ENCODE peak calls at places on chromosomes 5 and 9, in eight cellular contexts. One of them, this sample, is unnamed.

GRCh38 chr5:6468104-6468503 is 19.4 kb downstream of the UBE2QL1 start:
- DNase-seq in effector CD8-positive, alpha-beta T cell: no peak
- DNase-seq in NCI-H774: no peak
- DNase-seq in thyroid gland: peak; percentile 17
- DNase-seq in stimulated activated CD4-positive, alpha-beta T cell treated with anti-CD3 and anti-CD28 coated beads, Interleukin-15, amount 100 ng/mL, for 1 hour: no peak
- DNase-seq in stimulated activated CD8-positive, alpha-beta memory T cell treated with anti-CD3 and anti-CD28 coated beads, Interleukin-7, amount 100 ng/mL, for 24 hours: no peak
- DNase-seq in T-helper 9 cell: no peak
- DNase-seq in H54: no peak
- DNase-seq in this sample: no peak

GRCh38 chr9:89929721-89930480 is 325.1 kb downstream of the GADD45G start:
- DNase-seq in stimulated activated CD4-positive, alpha-beta T cell treated with anti-CD3 and anti-CD28 coated beads, Interleukin-15, amount 100 ng/mL, for 1 hour: no peak
- DNase-seq in effector CD8-positive, alpha-beta T cell: no peak
- DNase-seq in stimulated activated CD8-positive, alpha-beta memory T cell treated with anti-CD3 and anti-CD28 coated beads, Interleukin-7, amount 100 ng/mL, for 24 hours: no peak
- DNase-seq in NCI-H774: peak; percentile 23
- DNase-seq in thyroid gland: no peak
- DNase-seq in T-helper 9 cell: no peak
- DNase-seq in H54: no peak
- DNase-seq in this sample: no peak

GRCh38 chr9:136016882-136017812 is 56.0 kb upstream of the UBAC1 start:
- DNase-seq in effector CD8-positive, alpha-beta T cell: no peak
- DNase-seq in NCI-H774: no peak
- DNase-seq in stimulated activated CD8-positive, alpha-beta memory T cell treated with anti-CD3 and anti-CD28 coated beads, Interleukin-7, amount 100 ng/mL, for 24 hours: no peak
- DNase-seq in H54: no peak
- DNase-seq in T-helper 9 cell: no peak
- DNase-seq in stimulated activated CD4-positive, alpha-beta T cell treated with anti-CD3 and anti-CD28 coated beads, Interleukin-15, amount 100 ng/mL, for 1 hour: no peak
- DNase-seq in thyroid gland: peak; percentile 26
- DNase-seq in this sample: no peak

GRCh38 chr9:221989-222776 is 7.5 kb downstream of the DOCK8 start:
- DNase-seq in NCI-H774: no peak
- DNase-seq in effector CD8-positive, alpha-beta T cell: no peak
- DNase-seq in stimulated activated CD4-positive, alpha-beta T cell treated with anti-CD3 and anti-CD28 coated beads, Interleukin-15, amount 100 ng/mL, for 1 hour: no peak
- DNase-seq in thyroid gland: no peak
- DNase-seq in H54: no peak
- DNase-seq in stimulated activated CD8-positive, alpha-beta memory T cell treated with anti-CD3 and anti-CD28 coated beads, Interleukin-7, amount 100 ng/mL, for 24 hours: no peak
- DNase-seq in T-helper 9 cell: no peak
- DNase-seq in this sample: no peak

GRCh38 chr9:127634021-127634420 is 21.9 kb downstream of the STXBP1 start:
- DNase-seq in NCI-H774: no peak
- DNase-seq in H54: no peak
- DNase-seq in T-helper 9 cell: no peak
- DNase-seq in thyroid gland: no peak
- DNase-seq in effector CD8-positive, alpha-beta T cell: no peak
- DNase-seq in stimulated activated CD4-positive, alpha-beta T cell treated with anti-CD3 and anti-CD28 coated beads, Interleukin-15, amount 100 ng/mL, for 1 hour: no peak
- DNase-seq in stimulated activated CD8-positive, alpha-beta memory T cell treated with anti-CD3 and anti-CD28 coated beads, Interleukin-7, amount 100 ng/mL, for 24 hours: no peak
- DNase-seq in this sample: no peak

GRCh38 chr5:52725781-52726180 is 61.9 kb upstream of the ITGA1 start:
- DNase-seq in effector CD8-positive, alpha-beta T cell: no peak
- DNase-seq in T-helper 9 cell: no peak
- DNase-seq in H54: no peak
- DNase-seq in stimulated activated CD8-positive, alpha-beta memory T cell treated with anti-CD3 and anti-CD28 coated beads, Interleukin-7, amount 100 ng/mL, for 24 hours: no peak
- DNase-seq in stimulated activated CD4-positive, alpha-beta T cell treated with anti-CD3 and anti-CD28 coated beads, Interleukin-15, amount 100 ng/mL, for 1 hour: no peak
- DNase-seq in NCI-H774: peak; percentile 80
- DNase-seq in thyroid gland: no peak
- DNase-seq in this sample: no peak

GRCh38 chr5:169876376-169876775 is 103.9 kb downstream of the INSYN2B start:
- DNase-seq in thyroid gland: no peak
- DNase-seq in effector CD8-positive, alpha-beta T cell: no peak
- DNase-seq in H54: no peak
- DNase-seq in stimulated activated CD8-positive, alpha-beta memory T cell treated with anti-CD3 and anti-CD28 coated beads, Interleukin-7, amount 100 ng/mL, for 24 hours: no peak
- DNase-seq in stimulated activated CD4-positive, alpha-beta T cell treated with anti-CD3 and anti-CD28 coated beads, Interleukin-15, amount 100 ng/mL, for 1 hour: no peak
- DNase-seq in T-helper 9 cell: no peak
- DNase-seq in NCI-H774: no peak
- DNase-seq in this sample: no peak

GRCh38 chr5:53481887-53482716 is 1.7 kb downstream of the FST start:
- DNase-seq in effector CD8-positive, alpha-beta T cell: peak; percentile 7
- DNase-seq in NCI-H774: peak; percentile 28
- DNase-seq in stimulated activated CD4-positive, alpha-beta T cell treated with anti-CD3 and anti-CD28 coated beads, Interleukin-15, amount 100 ng/mL, for 1 hour: peak; percentile 33
- DNase-seq in T-helper 9 cell: peak; percentile 16
- DNase-seq in stimulated activated CD8-positive, alpha-beta memory T cell treated with anti-CD3 and anti-CD28 coated beads, Interleukin-7, amount 100 ng/mL, for 24 hours: peak; percentile 29
- DNase-seq in H54: peak; percentile 82
- DNase-seq in thyroid gland: peak; percentile 70
- DNase-seq in this sample: peak; percentile 49

GRCh38 chr9:137018761-137019559 is 9.1 kb downstream of the ABCA2 start:
- DNase-seq in NCI-H774: no peak
- DNase-seq in T-helper 9 cell: no peak
- DNase-seq in stimulated activated CD4-positive, alpha-beta T cell treated with anti-CD3 and anti-CD28 coated beads, Interleukin-15, amount 100 ng/mL, for 1 hour: no peak
- DNase-seq in stimulated activated CD8-positive, alpha-beta memory T cell treated with anti-CD3 and anti-CD28 coated beads, Interleukin-7, amount 100 ng/mL, for 24 hours: no peak
- DNase-seq in effector CD8-positive, alpha-beta T cell: no peak
- DNase-seq in H54: no peak
- DNase-seq in thyroid gland: no peak
- DNase-seq in this sample: no peak

GRCh38 chr5:135079282-135079681 is 45.3 kb upstream of the PITX1 start:
- DNase-seq in T-helper 9 cell: no peak
- DNase-seq in stimulated activated CD8-positive, alpha-beta memory T cell treated with anti-CD3 and anti-CD28 coated beads, Interleukin-7, amount 100 ng/mL, for 24 hours: no peak
- DNase-seq in effector CD8-positive, alpha-beta T cell: no peak
- DNase-seq in stimulated activated CD4-positive, alpha-beta T cell treated with anti-CD3 and anti-CD28 coated beads, Interleukin-15, amount 100 ng/mL, for 1 hour: no peak
- DNase-seq in H54: no peak
- DNase-seq in thyroid gland: no peak
- DNase-seq in NCI-H774: no peak
- DNase-seq in this sample: no peak

GRCh38 chr5:26487553-26487952 is 550.8 kb downstream of the CDH9 start:
- DNase-seq in effector CD8-positive, alpha-beta T cell: no peak
- DNase-seq in stimulated activated CD4-positive, alpha-beta T cell treated with anti-CD3 and anti-CD28 coated beads, Interleukin-15, amount 100 ng/mL, for 1 hour: no peak
- DNase-seq in stimulated activated CD8-positive, alpha-beta memory T cell treated with anti-CD3 and anti-CD28 coated beads, Interleukin-7, amount 100 ng/mL, for 24 hours: no peak
- DNase-seq in T-helper 9 cell: no peak
- DNase-seq in thyroid gland: no peak
- DNase-seq in NCI-H774: no peak
- DNase-seq in H54: no peak
- DNase-seq in this sample: no peak

GRCh38 chr5:172407241-172407691 is 47.1 kb downstream of the SH3PXD2B start:
- DNase-seq in stimulated activated CD8-positive, alpha-beta memory T cell treated with anti-CD3 and anti-CD28 coated beads, Interleukin-7, amount 100 ng/mL, for 24 hours: no peak
- DNase-seq in stimulated activated CD4-positive, alpha-beta T cell treated with anti-CD3 and anti-CD28 coated beads, Interleukin-15, amount 100 ng/mL, for 1 hour: no peak
- DNase-seq in NCI-H774: no peak
- DNase-seq in effector CD8-positive, alpha-beta T cell: no peak
- DNase-seq in T-helper 9 cell: no peak
- DNase-seq in H54: no peak
- DNase-seq in thyroid gland: no peak
- DNase-seq in this sample: no peak

GRCh38 chr5:122805481-122805880 is 30.6 kb downstream of the SNX2 start:
- DNase-seq in stimulated activated CD8-positive, alpha-beta memory T cell treated with anti-CD3 and anti-CD28 coated beads, Interleukin-7, amount 100 ng/mL, for 24 hours: no peak
- DNase-seq in NCI-H774: no peak
- DNase-seq in thyroid gland: no peak
- DNase-seq in T-helper 9 cell: no peak
- DNase-seq in effector CD8-positive, alpha-beta T cell: no peak
- DNase-seq in stimulated activated CD4-positive, alpha-beta T cell treated with anti-CD3 and anti-CD28 coated beads, Interleukin-15, amount 100 ng/mL, for 1 hour: no peak
- DNase-seq in H54: no peak
- DNase-seq in this sample: no peak

GRCh38 chr9:93023521-93023815 is 35.0 kb upstream of the SUSD3 start:
- DNase-seq in T-helper 9 cell: no peak
- DNase-seq in effector CD8-positive, alpha-beta T cell: no peak
- DNase-seq in stimulated activated CD4-positive, alpha-beta T cell treated with anti-CD3 and anti-CD28 coated beads, Interleukin-15, amount 100 ng/mL, for 1 hour: no peak
- DNase-seq in thyroid gland: no peak
- DNase-seq in NCI-H774: no peak
- DNase-seq in stimulated activated CD8-positive, alpha-beta memory T cell treated with anti-CD3 and anti-CD28 coated beads, Interleukin-7, amount 100 ng/mL, for 24 hours: no peak
- DNase-seq in H54: no peak
- DNase-seq in this sample: no peak

GRCh38 chr5:177133845-177134652 is 476 bp downstream of the NSD1 start:
- DNase-seq in thyroid gland: peak; percentile 59
- DNase-seq in stimulated activated CD4-positive, alpha-beta T cell treated with anti-CD3 and anti-CD28 coated beads, Interleukin-15, amount 100 ng/mL, for 1 hour: peak; percentile 41
- DNase-seq in NCI-H774: no peak
- DNase-seq in T-helper 9 cell: peak; percentile 34
- DNase-seq in effector CD8-positive, alpha-beta T cell: no peak
- DNase-seq in H54: no peak
- DNase-seq in stimulated activated CD8-positive, alpha-beta memory T cell treated with anti-CD3 and anti-CD28 coated beads, Interleukin-7, amount 100 ng/mL, for 24 hours: no peak
- DNase-seq in this sample: peak; percentile 61

GRCh38 chr5:34632805-34633414 is 23.2 kb upstream of the RAI14 start:
- DNase-seq in H54: no peak
- DNase-seq in stimulated activated CD8-positive, alpha-beta memory T cell treated with anti-CD3 and anti-CD28 coated beads, Interleukin-7, amount 100 ng/mL, for 24 hours: no peak
- DNase-seq in stimulated activated CD4-positive, alpha-beta T cell treated with anti-CD3 and anti-CD28 coated beads, Interleukin-15, amount 100 ng/mL, for 1 hour: no peak
- DNase-seq in effector CD8-positive, alpha-beta T cell: no peak
- DNase-seq in NCI-H774: no peak
- DNase-seq in thyroid gland: no peak
- DNase-seq in T-helper 9 cell: no peak
- DNase-seq in this sample: no peak

GRCh38 chr5:38845555-38846378 is at the start of gene OSMR:
- DNase-seq in thyroid gland: peak; percentile 84
- DNase-seq in H54: peak; percentile 93
- DNase-seq in stimulated activated CD4-positive, alpha-beta T cell treated with anti-CD3 and anti-CD28 coated beads, Interleukin-15, amount 100 ng/mL, for 1 hour: no peak
- DNase-seq in effector CD8-positive, alpha-beta T cell: no peak
- DNase-seq in T-helper 9 cell: no peak
- DNase-seq in NCI-H774: no peak
- DNase-seq in stimulated activated CD8-positive, alpha-beta memory T cell treated with anti-CD3 and anti-CD28 coated beads, Interleukin-7, amount 100 ng/mL, for 24 hours: no peak
- DNase-seq in this sample: peak; percentile 70

GRCh38 chr9:93184439-93185221 is 691 bp downstream of the WNK2 start:
- DNase-seq in T-helper 9 cell: no peak
- DNase-seq in stimulated activated CD4-positive, alpha-beta T cell treated with anti-CD3 and anti-CD28 coated beads, Interleukin-15, amount 100 ng/mL, for 1 hour: no peak
- DNase-seq in thyroid gland: peak; percentile 18
- DNase-seq in NCI-H774: no peak
- DNase-seq in H54: no peak
- DNase-seq in effector CD8-positive, alpha-beta T cell: no peak
- DNase-seq in stimulated activated CD8-positive, alpha-beta memory T cell treated with anti-CD3 and anti-CD28 coated beads, Interleukin-7, amount 100 ng/mL, for 24 hours: no peak
- DNase-seq in this sample: no peak

GRCh38 chr9:97923529-97924108 is 1.3 kb upstream of the TRMO start:
- DNase-seq in thyroid gland: peak; percentile 76
- DNase-seq in NCI-H774: peak; percentile 72
- DNase-seq in effector CD8-positive, alpha-beta T cell: peak; percentile 61
- DNase-seq in stimulated activated CD8-positive, alpha-beta memory T cell treated with anti-CD3 and anti-CD28 coated beads, Interleukin-7, amount 100 ng/mL, for 24 hours: peak; percentile 48
- DNase-seq in stimulated activated CD4-positive, alpha-beta T cell treated with anti-CD3 and anti-CD28 coated beads, Interleukin-15, amount 100 ng/mL, for 1 hour: peak; percentile 49
- DNase-seq in H54: peak; percentile 34
- DNase-seq in T-helper 9 cell: peak; percentile 57
- DNase-seq in this sample: peak; percentile 63

GRCh38 chr9:95268681-95269080 is 48.8 kb downstream of the FANCC start:
- DNase-seq in H54: no peak
- DNase-seq in stimulated activated CD4-positive, alpha-beta T cell treated with anti-CD3 and anti-CD28 coated beads, Interleukin-15, amount 100 ng/mL, for 1 hour: no peak
- DNase-seq in thyroid gland: peak; percentile 73
- DNase-seq in NCI-H774: peak; percentile 19
- DNase-seq in effector CD8-positive, alpha-beta T cell: no peak
- DNase-seq in T-helper 9 cell: no peak
- DNase-seq in stimulated activated CD8-positive, alpha-beta memory T cell treated with anti-CD3 and anti-CD28 coated beads, Interleukin-7, amount 100 ng/mL, for 24 hours: no peak
- DNase-seq in this sample: no peak

GRCh38 chr5:150783422-150783928 is 4.9 kb downstream of the SMIM3 start:
- DNase-seq in thyroid gland: peak; percentile 68
- DNase-seq in NCI-H774: peak; percentile 82
- DNase-seq in H54: no peak
- DNase-seq in stimulated activated CD4-positive, alpha-beta T cell treated with anti-CD3 and anti-CD28 coated beads, Interleukin-15, amount 100 ng/mL, for 1 hour: peak; percentile 12
- DNase-seq in T-helper 9 cell: peak; percentile 51
- DNase-seq in effector CD8-positive, alpha-beta T cell: peak; percentile 27
- DNase-seq in stimulated activated CD8-positive, alpha-beta memory T cell treated with anti-CD3 and anti-CD28 coated beads, Interleukin-7, amount 100 ng/mL, for 24 hours: no peak
- DNase-seq in this sample: peak; percentile 55

GRCh38 chr5:43000198-43000840 is 39.8 kb downstream of the ANXA2R start:
- DNase-seq in NCI-H774: no peak
- DNase-seq in H54: no peak
- DNase-seq in stimulated activated CD4-positive, alpha-beta T cell treated with anti-CD3 and anti-CD28 coated beads, Interleukin-15, amount 100 ng/mL, for 1 hour: no peak
- DNase-seq in effector CD8-positive, alpha-beta T cell: no peak
- DNase-seq in T-helper 9 cell: no peak
- DNase-seq in stimulated activated CD8-positive, alpha-beta memory T cell treated with anti-CD3 and anti-CD28 coated beads, Interleukin-7, amount 100 ng/mL, for 24 hours: no peak
- DNase-seq in thyroid gland: no peak
- DNase-seq in this sample: peak; percentile 67

GRCh38 chr9:34715639-34716215 is 5.8 kb upstream of the CCL21 start:
- DNase-seq in thyroid gland: no peak
- DNase-seq in stimulated activated CD8-positive, alpha-beta memory T cell treated with anti-CD3 and anti-CD28 coated beads, Interleukin-7, amount 100 ng/mL, for 24 hours: no peak
- DNase-seq in stimulated activated CD4-positive, alpha-beta T cell treated with anti-CD3 and anti-CD28 coated beads, Interleukin-15, amount 100 ng/mL, for 1 hour: no peak
- DNase-seq in NCI-H774: no peak
- DNase-seq in effector CD8-positive, alpha-beta T cell: no peak
- DNase-seq in H54: no peak
- DNase-seq in T-helper 9 cell: no peak
- DNase-seq in this sample: no peak

GRCh38 chr9:34554211-34555001 is 31.6 kb upstream of the ENHO start:
- DNase-seq in stimulated activated CD8-positive, alpha-beta memory T cell treated with anti-CD3 and anti-CD28 coated beads, Interleukin-7, amount 100 ng/mL, for 24 hours: no peak
- DNase-seq in H54: no peak
- DNase-seq in thyroid gland: peak; percentile 1
- DNase-seq in T-helper 9 cell: no peak
- DNase-seq in NCI-H774: no peak
- DNase-seq in effector CD8-positive, alpha-beta T cell: no peak
- DNase-seq in stimulated activated CD4-positive, alpha-beta T cell treated with anti-CD3 and anti-CD28 coated beads, Interleukin-15, amount 100 ng/mL, for 1 hour: no peak
- DNase-seq in this sample: no peak

GRCh38 chr5:135718151-135718550 is 116.3 kb upstream of the SLC25A48 start:
- DNase-seq in thyroid gland: no peak
- DNase-seq in stimulated activated CD8-positive, alpha-beta memory T cell treated with anti-CD3 and anti-CD28 coated beads, Interleukin-7, amount 100 ng/mL, for 24 hours: no peak
- DNase-seq in NCI-H774: no peak
- DNase-seq in H54: peak; percentile 52
- DNase-seq in effector CD8-positive, alpha-beta T cell: no peak
- DNase-seq in stimulated activated CD4-positive, alpha-beta T cell treated with anti-CD3 and anti-CD28 coated beads, Interleukin-15, amount 100 ng/mL, for 1 hour: no peak
- DNase-seq in T-helper 9 cell: no peak
- DNase-seq in this sample: no peak

GRCh38 chr9:20043461-20043860 is 254.6 kb upstream of the SLC24A2 start:
- DNase-seq in NCI-H774: no peak
- DNase-seq in stimulated activated CD8-positive, alpha-beta memory T cell treated with anti-CD3 and anti-CD28 coated beads, Interleukin-7, amount 100 ng/mL, for 24 hours: no peak
- DNase-seq in stimulated activated CD4-positive, alpha-beta T cell treated with anti-CD3 and anti-CD28 coated beads, Interleukin-15, amount 100 ng/mL, for 1 hour: no peak
- DNase-seq in T-helper 9 cell: no peak
- DNase-seq in effector CD8-positive, alpha-beta T cell: no peak
- DNase-seq in thyroid gland: no peak
- DNase-seq in H54: no peak
- DNase-seq in this sample: no peak

GRCh38 chr5:135393691-135394090 is 5.3 kb downstream of the MACROH2A1 start:
- DNase-seq in stimulated activated CD8-positive, alpha-beta memory T cell treated with anti-CD3 and anti-CD28 coated beads, Interleukin-7, amount 100 ng/mL, for 24 hours: no peak
- DNase-seq in NCI-H774: no peak
- DNase-seq in H54: no peak
- DNase-seq in T-helper 9 cell: no peak
- DNase-seq in stimulated activated CD4-positive, alpha-beta T cell treated with anti-CD3 and anti-CD28 coated beads, Interleukin-15, amount 100 ng/mL, for 1 hour: no peak
- DNase-seq in thyroid gland: no peak
- DNase-seq in effector CD8-positive, alpha-beta T cell: no peak
- DNase-seq in this sample: no peak

GRCh38 chr5:139543423-139543991 is 17.6 kb upstream of the UBE2D2 start:
- DNase-seq in H54: no peak
- DNase-seq in stimulated activated CD4-positive, alpha-beta T cell treated with anti-CD3 and anti-CD28 coated beads, Interleukin-15, amount 100 ng/mL, for 1 hour: peak; percentile 9
- DNase-seq in NCI-H774: peak; percentile 68
- DNase-seq in stimulated activated CD8-positive, alpha-beta memory T cell treated with anti-CD3 and anti-CD28 coated beads, Interleukin-7, amount 100 ng/mL, for 24 hours: no peak
- DNase-seq in thyroid gland: peak; percentile 39
- DNase-seq in T-helper 9 cell: peak; percentile 18
- DNase-seq in effector CD8-positive, alpha-beta T cell: peak; percentile 22
- DNase-seq in this sample: no peak

GRCh38 chr5:39648539-39649200 is 223.9 kb upstream of the DAB2 start:
- DNase-seq in stimulated activated CD8-positive, alpha-beta memory T cell treated with anti-CD3 and anti-CD28 coated beads, Interleukin-7, amount 100 ng/mL, for 24 hours: no peak
- DNase-seq in thyroid gland: no peak
- DNase-seq in stimulated activated CD4-positive, alpha-beta T cell treated with anti-CD3 and anti-CD28 coated beads, Interleukin-15, amount 100 ng/mL, for 1 hour: no peak
- DNase-seq in H54: peak; percentile 46
- DNase-seq in T-helper 9 cell: no peak
- DNase-seq in effector CD8-positive, alpha-beta T cell: no peak
- DNase-seq in NCI-H774: no peak
- DNase-seq in this sample: no peak

GRCh38 chr9:128733256-128733655 is 9.3 kb upstream of the ZDHHC12 start:
- DNase-seq in NCI-H774: peak; percentile 41
- DNase-seq in effector CD8-positive, alpha-beta T cell: no peak
- DNase-seq in stimulated activated CD8-positive, alpha-beta memory T cell treated with anti-CD3 and anti-CD28 coated beads, Interleukin-7, amount 100 ng/mL, for 24 hours: no peak
- DNase-seq in T-helper 9 cell: no peak
- DNase-seq in thyroid gland: peak; percentile 73
- DNase-seq in stimulated activated CD4-positive, alpha-beta T cell treated with anti-CD3 and anti-CD28 coated beads, Interleukin-15, amount 100 ng/mL, for 1 hour: no peak
- DNase-seq in H54: peak; percentile 87
- DNase-seq in this sample: peak; percentile 74

GRCh38 chr5:57499262-57500050 is 16.8 kb upstream of the ACTBL2 start:
- DNase-seq in effector CD8-positive, alpha-beta T cell: no peak
- DNase-seq in thyroid gland: no peak
- DNase-seq in T-helper 9 cell: no peak
- DNase-seq in NCI-H774: peak; percentile 35
- DNase-seq in H54: peak; percentile 15
- DNase-seq in stimulated activated CD4-positive, alpha-beta T cell treated with anti-CD3 and anti-CD28 coated beads, Interleukin-15, amount 100 ng/mL, for 1 hour: no peak
- DNase-seq in stimulated activated CD8-positive, alpha-beta memory T cell treated with anti-CD3 and anti-CD28 coated beads, Interleukin-7, amount 100 ng/mL, for 24 hours: no peak
- DNase-seq in this sample: no peak

GRCh38 chr9:89871871-89872331 is 267.1 kb downstream of the GADD45G start:
- DNase-seq in effector CD8-positive, alpha-beta T cell: no peak
- DNase-seq in stimulated activated CD4-positive, alpha-beta T cell treated with anti-CD3 and anti-CD28 coated beads, Interleukin-15, amount 100 ng/mL, for 1 hour: no peak
- DNase-seq in thyroid gland: no peak
- DNase-seq in stimulated activated CD8-positive, alpha-beta memory T cell treated with anti-CD3 and anti-CD28 coated beads, Interleukin-7, amount 100 ng/mL, for 24 hours: no peak
- DNase-seq in NCI-H774: no peak
- DNase-seq in T-helper 9 cell: no peak
- DNase-seq in H54: no peak
- DNase-seq in this sample: peak; percentile 31

GRCh38 chr9:125835655-125836054 is 88.5 kb downstream of the PBX3 start:
- DNase-seq in stimulated activated CD8-positive, alpha-beta memory T cell treated with anti-CD3 and anti-CD28 coated beads, Interleukin-7, amount 100 ng/mL, for 24 hours: no peak
- DNase-seq in thyroid gland: no peak
- DNase-seq in effector CD8-positive, alpha-beta T cell: no peak
- DNase-seq in stimulated activated CD4-positive, alpha-beta T cell treated with anti-CD3 and anti-CD28 coated beads, Interleukin-15, amount 100 ng/mL, for 1 hour: no peak
- DNase-seq in NCI-H774: no peak
- DNase-seq in T-helper 9 cell: no peak
- DNase-seq in H54: no peak
- DNase-seq in this sample: no peak

GRCh38 chr5:68320094-68320986 is 104.8 kb downstream of the PIK3R1 start:
- DNase-seq in stimulated activated CD8-positive, alpha-beta memory T cell treated with anti-CD3 and anti-CD28 coated beads, Interleukin-7, amount 100 ng/mL, for 24 hours: no peak
- DNase-seq in H54: no peak
- DNase-seq in T-helper 9 cell: no peak
- DNase-seq in NCI-H774: no peak
- DNase-seq in stimulated activated CD4-positive, alpha-beta T cell treated with anti-CD3 and anti-CD28 coated beads, Interleukin-15, amount 100 ng/mL, for 1 hour: no peak
- DNase-seq in thyroid gland: peak; percentile 56
- DNase-seq in effector CD8-positive, alpha-beta T cell: no peak
- DNase-seq in this sample: no peak